ENCODE peak calls at places on chromosomes 12 and 14, in ten cellular contexts. One of them, this sample, is unnamed.

GRCh38 chr12:59164991-59165718 is 244.9 kb upstream of the LRIG3 start:
- DNase-seq in pons: peak
- DNase-seq in activated CD8-positive, alpha-beta T cell treated with anti-CD3 and anti-CD28 coated beads, Interleukin-2, amount 10 ng/mL, durations not matched to agents 7 days and 5 days: no peak
- DNase-seq in AG09319: no peak
- DNase-seq in heart left ventricle: no peak
- DNase-seq in testis: no peak
- DNase-seq in activated CD4-positive, alpha-beta T cell treated with anti-CD3 and anti-CD28 coated beads, Interleukin-2, amount 10 ng/mL, durations not matched to agents 7 days and 5 days: no peak
- DNase-seq in left ventricle myocardium inferior: no peak
- DNase-seq in cardiac fibroblast: peak
- DNase-seq in dermis microvascular lymphatic vessel endothelial cell: peak
- DNase-seq in this sample: peak

GRCh38 chr14:32366995-32367394 is 37.9 kb downstream of the AKAP6 start:
- DNase-seq in pons: peak
- DNase-seq in activated CD8-positive, alpha-beta T cell treated with anti-CD3 and anti-CD28 coated beads, Interleukin-2, amount 10 ng/mL, durations not matched to agents 7 days and 5 days: no peak
- DNase-seq in AG09319: no peak
- DNase-seq in heart left ventricle: peak
- DNase-seq in testis: peak
- DNase-seq in activated CD4-positive, alpha-beta T cell treated with anti-CD3 and anti-CD28 coated beads, Interleukin-2, amount 10 ng/mL, durations not matched to agents 7 days and 5 days: no peak
- DNase-seq in left ventricle myocardium inferior: no peak
- DNase-seq in cardiac fibroblast: peak
- DNase-seq in dermis microvascular lymphatic vessel endothelial cell: no peak
- DNase-seq in this sample: no peak

GRCh38 chr12:49051777-49052438 is 8.7 kb downstream of the KMT2D start:
- DNase-seq in pons: no peak
- DNase-seq in activated CD8-positive, alpha-beta T cell treated with anti-CD3 and anti-CD28 coated beads, Interleukin-2, amount 10 ng/mL, durations not matched to agents 7 days and 5 days: no peak
- DNase-seq in AG09319: no peak
- DNase-seq in heart left ventricle: no peak
- DNase-seq in testis: no peak
- DNase-seq in activated CD4-positive, alpha-beta T cell treated with anti-CD3 and anti-CD28 coated beads, Interleukin-2, amount 10 ng/mL, durations not matched to agents 7 days and 5 days: no peak
- DNase-seq in left ventricle myocardium inferior: no peak
- DNase-seq in cardiac fibroblast: no peak
- DNase-seq in dermis microvascular lymphatic vessel endothelial cell: no peak
- DNase-seq in this sample: no peak

GRCh38 chr12:50505386-50505827 is 622 bp downstream of the DIP2B start:
- DNase-seq in pons: peak
- DNase-seq in activated CD8-positive, alpha-beta T cell treated with anti-CD3 and anti-CD28 coated beads, Interleukin-2, amount 10 ng/mL, durations not matched to agents 7 days and 5 days: peak
- DNase-seq in AG09319: no peak
- DNase-seq in heart left ventricle: peak
- DNase-seq in testis: peak
- DNase-seq in activated CD4-positive, alpha-beta T cell treated with anti-CD3 and anti-CD28 coated beads, Interleukin-2, amount 10 ng/mL, durations not matched to agents 7 days and 5 days: peak
- DNase-seq in left ventricle myocardium inferior: peak
- DNase-seq in cardiac fibroblast: peak
- DNase-seq in dermis microvascular lymphatic vessel endothelial cell: no peak
- DNase-seq in this sample: peak

GRCh38 chr12:3123729-3124128 is 46.5 kb downstream of the TSPAN9 start:
- DNase-seq in pons: no peak
- DNase-seq in activated CD8-positive, alpha-beta T cell treated with anti-CD3 and anti-CD28 coated beads, Interleukin-2, amount 10 ng/mL, durations not matched to agents 7 days and 5 days: no peak
- DNase-seq in AG09319: no peak
- DNase-seq in heart left ventricle: no peak
- DNase-seq in testis: no peak
- DNase-seq in activated CD4-positive, alpha-beta T cell treated with anti-CD3 and anti-CD28 coated beads, Interleukin-2, amount 10 ng/mL, durations not matched to agents 7 days and 5 days: no peak
- DNase-seq in left ventricle myocardium inferior: no peak
- DNase-seq in cardiac fibroblast: peak
- DNase-seq in dermis microvascular lymphatic vessel endothelial cell: no peak
- DNase-seq in this sample: no peak

GRCh38 chr12:96473394-96474093 is 15.8 kb upstream of the CFAP54 start:
- DNase-seq in pons: no peak
- DNase-seq in activated CD8-positive, alpha-beta T cell treated with anti-CD3 and anti-CD28 coated beads, Interleukin-2, amount 10 ng/mL, durations not matched to agents 7 days and 5 days: no peak
- DNase-seq in AG09319: no peak
- DNase-seq in heart left ventricle: no peak
- DNase-seq in testis: no peak
- DNase-seq in activated CD4-positive, alpha-beta T cell treated with anti-CD3 and anti-CD28 coated beads, Interleukin-2, amount 10 ng/mL, durations not matched to agents 7 days and 5 days: no peak
- DNase-seq in left ventricle myocardium inferior: no peak
- DNase-seq in cardiac fibroblast: no peak
- DNase-seq in dermis microvascular lymphatic vessel endothelial cell: no peak
- DNase-seq in this sample: no peak

GRCh38 chr14:68363401-68363800 is 429.5 kb downstream of the ZFP36L1 start:
- DNase-seq in pons: no peak
- DNase-seq in activated CD8-positive, alpha-beta T cell treated with anti-CD3 and anti-CD28 coated beads, Interleukin-2, amount 10 ng/mL, durations not matched to agents 7 days and 5 days: no peak
- DNase-seq in AG09319: no peak
- DNase-seq in heart left ventricle: no peak
- DNase-seq in testis: no peak
- DNase-seq in activated CD4-positive, alpha-beta T cell treated with anti-CD3 and anti-CD28 coated beads, Interleukin-2, amount 10 ng/mL, durations not matched to agents 7 days and 5 days: no peak
- DNase-seq in left ventricle myocardium inferior: no peak
- DNase-seq in cardiac fibroblast: no peak
- DNase-seq in dermis microvascular lymphatic vessel endothelial cell: no peak
- DNase-seq in this sample: no peak

GRCh38 chr12:20950248-20950647 is 139.7 kb downstream of the SLCO1B3 start:
- DNase-seq in pons: no peak
- DNase-seq in activated CD8-positive, alpha-beta T cell treated with anti-CD3 and anti-CD28 coated beads, Interleukin-2, amount 10 ng/mL, durations not matched to agents 7 days and 5 days: no peak
- DNase-seq in AG09319: no peak
- DNase-seq in heart left ventricle: no peak
- DNase-seq in testis: no peak
- DNase-seq in activated CD4-positive, alpha-beta T cell treated with anti-CD3 and anti-CD28 coated beads, Interleukin-2, amount 10 ng/mL, durations not matched to agents 7 days and 5 days: no peak
- DNase-seq in left ventricle myocardium inferior: no peak
- DNase-seq in cardiac fibroblast: peak
- DNase-seq in dermis microvascular lymphatic vessel endothelial cell: no peak
- DNase-seq in this sample: peak

GRCh38 chr12:32159925-32160324 is 53.3 kb downstream of the BICD1 start:
- DNase-seq in pons: no peak
- DNase-seq in activated CD8-positive, alpha-beta T cell treated with anti-CD3 and anti-CD28 coated beads, Interleukin-2, amount 10 ng/mL, durations not matched to agents 7 days and 5 days: no peak
- DNase-seq in AG09319: no peak
- DNase-seq in heart left ventricle: no peak
- DNase-seq in testis: no peak
- DNase-seq in activated CD4-positive, alpha-beta T cell treated with anti-CD3 and anti-CD28 coated beads, Interleukin-2, amount 10 ng/mL, durations not matched to agents 7 days and 5 days: no peak
- DNase-seq in left ventricle myocardium inferior: no peak
- DNase-seq in cardiac fibroblast: peak
- DNase-seq in dermis microvascular lymphatic vessel endothelial cell: no peak
- DNase-seq in this sample: no peak

GRCh38 chr12:8742501-8742900 is 44.7 kb downstream of the RIMKLB start:
- DNase-seq in pons: no peak
- DNase-seq in activated CD8-positive, alpha-beta T cell treated with anti-CD3 and anti-CD28 coated beads, Interleukin-2, amount 10 ng/mL, durations not matched to agents 7 days and 5 days: no peak
- DNase-seq in AG09319: peak
- DNase-seq in heart left ventricle: no peak
- DNase-seq in testis: no peak
- DNase-seq in activated CD4-positive, alpha-beta T cell treated with anti-CD3 and anti-CD28 coated beads, Interleukin-2, amount 10 ng/mL, durations not matched to agents 7 days and 5 days: no peak
- DNase-seq in left ventricle myocardium inferior: no peak
- DNase-seq in cardiac fibroblast: peak
- DNase-seq in dermis microvascular lymphatic vessel endothelial cell: no peak
- DNase-seq in this sample: no peak

GRCh38 chr14:32078030-32078793 is 1.1 kb downstream of the ARHGAP5 start:
- DNase-seq in pons: peak
- DNase-seq in activated CD8-positive, alpha-beta T cell treated with anti-CD3 and anti-CD28 coated beads, Interleukin-2, amount 10 ng/mL, durations not matched to agents 7 days and 5 days: peak
- DNase-seq in AG09319: peak
- DNase-seq in heart left ventricle: peak
- DNase-seq in testis: peak
- DNase-seq in activated CD4-positive, alpha-beta T cell treated with anti-CD3 and anti-CD28 coated beads, Interleukin-2, amount 10 ng/mL, durations not matched to agents 7 days and 5 days: peak
- DNase-seq in left ventricle myocardium inferior: peak
- DNase-seq in cardiac fibroblast: peak
- DNase-seq in dermis microvascular lymphatic vessel endothelial cell: no peak
- DNase-seq in this sample: peak

GRCh38 chr12:92571169-92571568 is 131.6 kb upstream of the PLEKHG7 start:
- DNase-seq in pons: no peak
- DNase-seq in activated CD8-positive, alpha-beta T cell treated with anti-CD3 and anti-CD28 coated beads, Interleukin-2, amount 10 ng/mL, durations not matched to agents 7 days and 5 days: no peak
- DNase-seq in AG09319: no peak
- DNase-seq in heart left ventricle: no peak
- DNase-seq in testis: no peak
- DNase-seq in activated CD4-positive, alpha-beta T cell treated with anti-CD3 and anti-CD28 coated beads, Interleukin-2, amount 10 ng/mL, durations not matched to agents 7 days and 5 days: no peak
- DNase-seq in left ventricle myocardium inferior: no peak
- DNase-seq in cardiac fibroblast: no peak
- DNase-seq in dermis microvascular lymphatic vessel endothelial cell: no peak
- DNase-seq in this sample: no peak

GRCh38 chr12:64318605-64319004 is 72.0 kb downstream of the C12orf56 start:
- DNase-seq in pons: no peak
- DNase-seq in activated CD8-positive, alpha-beta T cell treated with anti-CD3 and anti-CD28 coated beads, Interleukin-2, amount 10 ng/mL, durations not matched to agents 7 days and 5 days: no peak
- DNase-seq in AG09319: no peak
- DNase-seq in heart left ventricle: no peak
- DNase-seq in testis: no peak
- DNase-seq in activated CD4-positive, alpha-beta T cell treated with anti-CD3 and anti-CD28 coated beads, Interleukin-2, amount 10 ng/mL, durations not matched to agents 7 days and 5 days: no peak
- DNase-seq in left ventricle myocardium inferior: no peak
- DNase-seq in cardiac fibroblast: peak
- DNase-seq in dermis microvascular lymphatic vessel endothelial cell: no peak
- DNase-seq in this sample: no peak

GRCh38 chr14:42965512-42965911 is 1358.8 kb downstream of the LRFN5 start:
- DNase-seq in pons: peak
- DNase-seq in activated CD8-positive, alpha-beta T cell treated with anti-CD3 and anti-CD28 coated beads, Interleukin-2, amount 10 ng/mL, durations not matched to agents 7 days and 5 days: no peak
- DNase-seq in AG09319: no peak
- DNase-seq in heart left ventricle: no peak
- DNase-seq in testis: no peak
- DNase-seq in activated CD4-positive, alpha-beta T cell treated with anti-CD3 and anti-CD28 coated beads, Interleukin-2, amount 10 ng/mL, durations not matched to agents 7 days and 5 days: no peak
- DNase-seq in left ventricle myocardium inferior: no peak
- DNase-seq in cardiac fibroblast: no peak
- DNase-seq in dermis microvascular lymphatic vessel endothelial cell: no peak
- DNase-seq in this sample: no peak

GRCh38 chr12:128178551-128178950 is 88.4 kb upstream of the TMEM132C start:
- DNase-seq in pons: no peak
- DNase-seq in activated CD8-positive, alpha-beta T cell treated with anti-CD3 and anti-CD28 coated beads, Interleukin-2, amount 10 ng/mL, durations not matched to agents 7 days and 5 days: no peak
- DNase-seq in AG09319: no peak
- DNase-seq in heart left ventricle: no peak
- DNase-seq in testis: no peak
- DNase-seq in activated CD4-positive, alpha-beta T cell treated with anti-CD3 and anti-CD28 coated beads, Interleukin-2, amount 10 ng/mL, durations not matched to agents 7 days and 5 days: no peak
- DNase-seq in left ventricle myocardium inferior: no peak
- DNase-seq in cardiac fibroblast: no peak
- DNase-seq in dermis microvascular lymphatic vessel endothelial cell: no peak
- DNase-seq in this sample: no peak

GRCh38 chr14:55416866-55417265 is 5.2 kb upstream of the ATG14 start:
- DNase-seq in pons: peak
- DNase-seq in activated CD8-positive, alpha-beta T cell treated with anti-CD3 and anti-CD28 coated beads, Interleukin-2, amount 10 ng/mL, durations not matched to agents 7 days and 5 days: peak
- DNase-seq in AG09319: no peak
- DNase-seq in heart left ventricle: no peak
- DNase-seq in testis: peak
- DNase-seq in activated CD4-positive, alpha-beta T cell treated with anti-CD3 and anti-CD28 coated beads, Interleukin-2, amount 10 ng/mL, durations not matched to agents 7 days and 5 days: peak
- DNase-seq in left ventricle myocardium inferior: no peak
- DNase-seq in cardiac fibroblast: peak
- DNase-seq in dermis microvascular lymphatic vessel endothelial cell: no peak
- DNase-seq in this sample: peak